ENCODE peak calls at places on chromosomes 6 and 20, in eight cellular contexts. I is HepG2, N is fibroblast of the aortic adventitia, M is foreskin keratinocyte, K is GM10248, S is nephron progenitor cell, W is astrocyte, Y is H9. L is an unnamed sample.
A peak's percentile ranks its signal among the peaks of the same experiment; 100 is the strongest.

GRCh38 chr6:6863957-6864639 is 243.7 kb upstream of the RREB1 start:
- DNase-seq in I (no peak), N (no peak), M (no peak), K (no peak), S (no peak), W (no peak), Y (no peak), L (no peak)

GRCh38 chr6:44388135-44388487 is 605 bp downstream of the CDC5L start:
- DNase-seq in I (no peak), N (no peak), M (no peak), K (no peak), S (no peak), W (no peak), Y (no peak), L (no peak)

GRCh38 chr6:165716886-165717285 is 53.8 kb upstream of the PDE10A start:
- DNase-seq in I (no peak), N (no peak), M (no peak), K (no peak), S (no peak), W (no peak), Y (no peak), L (no peak)

GRCh38 chr6:149102324-149102723 is 215.2 kb upstream of the TAB2 start:
- DNase-seq in I (no peak), N (no peak), M (no peak), K (no peak), S (no peak), W (no peak), Y (no peak), L (no peak)

GRCh38 chr20:50360218-50360672 is 149.9 kb upstream of the PTPN1 start:
- DNase-seq in I (no peak), N (no peak), M (no peak), K (no peak), S (no peak), W (no peak), Y (no peak), L (no peak)

GRCh38 chr6:70955441-70956190 is 1.2 kb downstream of the B3GAT2 start:
- DNase-seq in I (peak; percentile 64), N (peak; percentile 56), M (peak; percentile 49), K (peak; percentile 85), S (peak; percentile 97), W (peak; percentile 49), Y (peak; percentile 91), L (peak; percentile 91)

GRCh38 chr6:97925504-97925903 is 642.5 kb upstream of the MMS22L start:
- DNase-seq in I (no peak), N (no peak), M (peak; percentile 24), K (no peak), S (no peak), W (no peak), Y (no peak), L (no peak)

GRCh38 chr20:53142225-53142624 is 170.1 kb downstream of the TSHZ2 start:
- DNase-seq in I (peak; percentile 8), N (no peak), M (no peak), K (no peak), S (no peak), W (no peak), Y (no peak), L (no peak)

GRCh38 chr20:17369506-17369905 is 142.7 kb downstream of the PCSK2 start:
- DNase-seq in I (no peak), N (no peak), M (no peak), K (no peak), S (no peak), W (no peak), Y (no peak), L (no peak)

GRCh38 chr6:10451394-10451793 is 36.5 kb upstream of the TFAP2A start:
- DNase-seq in I (no peak), N (no peak), M (no peak), K (no peak), S (no peak), W (no peak), Y (no peak), L (no peak)
- TF ChIP-seq CTCF in I (no peak), N (no peak), M (peak; percentile 15), K (no peak), S (no peak), W (no peak), Y (peak; percentile 47), L (no peak)

GRCh38 chr6:68633654-68634502 is 1.2 kb upstream of the ADGRB3 start:
- DNase-seq in I (no peak), N (no peak), M (peak; percentile 1), K (no peak), S (no peak), W (no peak), Y (no peak), L (no peak)
- TF ChIP-seq CTCF in I (no peak), N (no peak), M (no peak), K (no peak), S (no peak), W (no peak), Y (no peak), L (no peak)

GRCh38 chr20:63482021-63482587 is 9.6 kb upstream of the KCNQ2 start:
- DNase-seq in I (no peak), N (no peak), M (no peak), K (no peak), S (no peak), W (no peak), Y (no peak), L (no peak)

GRCh38 chr20:63484236-63484635 is 11.8 kb upstream of the KCNQ2 start:
- DNase-seq in I (no peak), N (no peak), M (no peak), K (no peak), S (no peak), W (no peak), Y (no peak), L (no peak)

GRCh38 chr20:63484651-63485403 is 12.4 kb upstream of the KCNQ2 start:
- DNase-seq in I (no peak), N (no peak), M (no peak), K (no peak), S (no peak), W (no peak), Y (no peak), L (no peak)

GRCh38 chr20:63481503-63481902 is 9.0 kb upstream of the KCNQ2 start:
- DNase-seq in I (no peak), N (no peak), M (no peak), K (no peak), S (no peak), W (no peak), Y (no peak), L (no peak)

GRCh38 chr20:63483834-63484233 is 11.4 kb upstream of the KCNQ2 start:
- DNase-seq in I (no peak), N (no peak), M (no peak), K (no peak), S (no peak), W (no peak), Y (peak; percentile 71), L (no peak)
- TF ChIP-seq CTCF in I (peak; percentile 59), N (no peak), M (peak; percentile 33), K (no peak), S (no peak), W (no peak), Y (peak; percentile 60), L (no peak)

GRCh38 chr6:16274519-16275229 is 36.3 kb downstream of the GMPR start:
- DNase-seq in I (no peak), N (no peak), M (no peak), K (no peak), S (no peak), W (no peak), Y (no peak), L (no peak)

GRCh38 chr6:16275230-16275574 is 36.8 kb downstream of the GMPR start:
- DNase-seq in I (no peak), N (no peak), M (no peak), K (no peak), S (no peak), W (no peak), Y (no peak), L (no peak)

GRCh38 chr6:16278048-16278724 is 39.8 kb downstream of the GMPR start:
- DNase-seq in I (no peak), N (no peak), M (no peak), K (no peak), S (no peak), W (no peak), Y (no peak), L (no peak)

GRCh38 chr6:16278750-16279149 is 40.4 kb downstream of the GMPR start:
- DNase-seq in I (no peak), N (no peak), M (no peak), K (no peak), S (no peak), W (no peak), Y (no peak), L (no peak)

GRCh38 chr6:16276991-16277981 is 38.9 kb downstream of the GMPR start:
- DNase-seq in I (peak; percentile 85), N (peak; percentile 83), M (peak; percentile 83), K (peak; percentile 50), S (peak; percentile 66), W (peak; percentile 91), Y (peak; percentile 87), L (no peak)
- TF ChIP-seq CTCF in I (peak; percentile 76), N (peak; percentile 54), M (peak; percentile 87), K (peak; percentile 17), S (peak; percentile 38), W (peak; percentile 75), Y (peak; percentile 77), L (peak; percentile 17)

DNA sequence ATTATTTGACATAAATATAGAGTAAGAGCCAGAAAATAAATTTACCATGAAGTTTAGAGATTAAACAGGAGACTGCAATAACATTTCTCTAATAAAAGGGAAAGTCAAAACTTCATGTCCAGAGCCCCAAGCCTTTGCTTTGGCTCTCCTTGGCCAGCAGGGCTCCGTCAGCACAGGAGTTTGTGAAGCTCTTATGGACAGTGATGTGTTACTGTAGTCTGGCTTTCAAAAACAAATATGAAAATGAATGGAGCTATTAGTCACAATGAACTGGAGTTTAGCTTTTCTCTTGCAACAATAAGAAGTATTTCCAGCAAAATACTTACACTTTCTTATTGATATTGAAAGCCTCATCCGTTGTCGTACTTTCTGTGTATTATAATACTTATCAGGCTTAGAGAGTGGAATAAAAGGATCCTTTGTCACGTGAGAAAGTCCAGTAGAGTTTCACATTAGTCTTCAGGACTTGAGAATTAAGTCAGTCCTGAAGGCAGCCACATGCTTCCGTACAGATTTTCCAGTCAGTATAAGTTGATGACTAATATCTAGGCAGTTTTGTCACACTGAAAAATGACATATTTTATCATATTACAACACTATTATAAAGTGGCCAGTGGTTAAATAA is 117.0 kb upstream of the PRL start:
- DNase-seq in I (no peak), N (peak; percentile 43), M (no peak), K (no peak), S (no peak), W (peak; percentile 69), Y (no peak), L (no peak)
- TF ChIP-seq CTCF in I (no peak), N (peak; percentile 32), M (no peak), K (no peak), S (no peak), W (no peak), Y (peak; percentile 39), L (no peak)

L was measured in GM20000.